ENCODE peak calls at places on chromosomes 6 and 20, in eight cellular contexts. P is mesendoderm; B is activated CD8-positive, alpha-beta memory T cell treated with anti-CD3 and anti-CD28 coated beads for 1 hour; D is activated CD4-positive, alpha-beta T cell treated with anti-CD3 and anti-CD28 coated beads, Interleukin-2, amount 50 U/mL, for 1 hour; R is psoas muscle; E is ovary; Z is NCI-H345; U is T-helper 1 cell. G is an unnamed sample.
A peak's percentile ranks its signal among the peaks of the same experiment; 100 is the strongest.

GRCh38 chr6:108222064-108222463 is 38.8 kb downstream of the SNX3 start:
- DNase-seq in P (no peak), B (no peak), D (no peak), R (no peak), E (no peak), Z (no peak), U (no peak), G (no peak)

GRCh38 chr6:53494076-53494475 is 50.8 kb downstream of the GCLC start:
- DNase-seq in P (no peak), B (no peak), D (no peak), R (no peak), E (no peak), Z (no peak), U (no peak), G (peak; percentile 63)

GRCh38 chr6:24043848-24044247 is 82.2 kb upstream of the NRSN1 start:
- DNase-seq in P (no peak), B (no peak), D (no peak), R (no peak), E (no peak), Z (no peak), U (no peak), G (no peak)

GRCh38 chr6:90414352-90414751 is 117.7 kb upstream of the BACH2 start:
- DNase-seq in P (no peak), B (no peak), D (no peak), R (no peak), E (no peak), Z (no peak), U (no peak), G (no peak)

GRCh38 chr20:48944663-48945297 is 23.3 kb downstream of the ARFGEF2 start:
- DNase-seq in P (no peak), B (no peak), D (no peak), R (no peak), E (no peak), Z (no peak), U (no peak), G (no peak)

GRCh38 chr20:2657241-2657640 is 4.8 kb downstream of the NOP56 start:
- DNase-seq in P (no peak), B (no peak), D (no peak), R (no peak), E (no peak), Z (no peak), U (no peak), G (no peak)

GRCh38 chr6:170480045-170480714 is 72.9 kb downstream of the PSMB1 start:
- DNase-seq in P (peak; percentile 59), B (no peak), D (no peak), R (no peak), E (no peak), Z (no peak), U (no peak), G (no peak)

GRCh38 chr20:36472656-36473071 is 68.7 kb upstream of the MYL9 start:
- DNase-seq in P (peak; percentile 89), B (no peak), D (peak; percentile 30), R (peak; percentile 57), E (peak; percentile 48), Z (peak; percentile 15), U (no peak), G (peak; percentile 58)

GRCh38 chr6:113246186-113246585 is 611.0 kb upstream of the MARCKS start:
- DNase-seq in P (no peak), B (no peak), D (no peak), R (no peak), E (no peak), Z (no peak), U (no peak), G (no peak)

GRCh38 chr20:4261333-4262284 is 246.3 kb upstream of the RNF24 start:
- DNase-seq in P (no peak), B (no peak), D (no peak), R (no peak), E (no peak), Z (no peak), U (no peak), G (peak; percentile 51)

GRCh38 chr6:139881728-139882211 is 507.3 kb upstream of the CITED2 start:
- DNase-seq in P (peak; percentile 83), B (no peak), D (no peak), R (no peak), E (no peak), Z (peak; percentile 63), U (no peak), G (peak; percentile 45)

GRCh38 chr6:52489881-52490280 is 69.7 kb downstream of the EFHC1 start:
- DNase-seq in P (no peak), B (no peak), D (no peak), R (no peak), E (no peak), Z (no peak), U (no peak), G (no peak)

GRCh38 chr6:75217203-75217602 is 11.3 kb upstream of the COL12A1 start:
- DNase-seq in P (peak; percentile 45), B (no peak), D (no peak), R (no peak), E (no peak), Z (no peak), U (no peak), G (peak; percentile 60)

GRCh38 chr6:100381111-100381510 is 83.6 kb downstream of the SIM1 start:
- DNase-seq in P (no peak), B (no peak), D (no peak), R (no peak), E (no peak), Z (no peak), U (no peak), G (no peak)

G was measured in bronchial epithelial cell.